ENCODE peak calls at places on chromosomes 13 and 19, in six cellular contexts. N is transverse colon, U is H1, G is stomach, Q is Peyer's patch, I is A549. M is an unnamed sample.

GRCh38 chr19:50739841-50740426 is 16.8 kb downstream of the CLEC11A start:
- DNase-seq in N (no peak), U (no peak), G (no peak), Q (no peak), I (no peak), M (no peak)

GRCh38 chr19:49929611-49930482 is 543 bp upstream of the NUP62 start:
- DNase-seq in N (peak; percentile 95), U (peak; percentile 97), G (peak; percentile 91), Q (peak; percentile 89), I (peak; percentile 98), M (peak; percentile 99)

GRCh38 chr19:56838680-56838929 is 1.9 kb downstream of the PEG3 start:
- DNase-seq in N (no peak), U (no peak), G (no peak), Q (no peak), I (no peak), M (no peak)

GRCh38 chr13:44312131-44312530 is 61.5 kb upstream of the SERP2 start:
- DNase-seq in N (no peak), U (no peak), G (no peak), Q (no peak), I (no peak), M (no peak)

GRCh38 chr13:101115762-101116161 is 300.5 kb downstream of the NALCN start:
- DNase-seq in N (no peak), U (no peak), G (no peak), Q (no peak), I (no peak), M (no peak)

GRCh38 chr19:1057185-1057857 is 9.6 kb upstream of the ARHGAP45 start:
- DNase-seq in N (no peak), U (no peak), G (no peak), Q (no peak), I (no peak), M (peak; percentile 29)

GRCh38 chr13:110942248-110942981 is 27.5 kb upstream of the ANKRD10 start:
- DNase-seq in N (no peak), U (no peak), G (no peak), Q (no peak), I (no peak), M (no peak)

GRCh38 chr19:29685326-29685725 is 20.1 kb downstream of the PLEKHF1 start:
- DNase-seq in N (no peak), U (no peak), G (no peak), Q (peak; percentile 8), I (no peak), M (no peak)

DNA sequence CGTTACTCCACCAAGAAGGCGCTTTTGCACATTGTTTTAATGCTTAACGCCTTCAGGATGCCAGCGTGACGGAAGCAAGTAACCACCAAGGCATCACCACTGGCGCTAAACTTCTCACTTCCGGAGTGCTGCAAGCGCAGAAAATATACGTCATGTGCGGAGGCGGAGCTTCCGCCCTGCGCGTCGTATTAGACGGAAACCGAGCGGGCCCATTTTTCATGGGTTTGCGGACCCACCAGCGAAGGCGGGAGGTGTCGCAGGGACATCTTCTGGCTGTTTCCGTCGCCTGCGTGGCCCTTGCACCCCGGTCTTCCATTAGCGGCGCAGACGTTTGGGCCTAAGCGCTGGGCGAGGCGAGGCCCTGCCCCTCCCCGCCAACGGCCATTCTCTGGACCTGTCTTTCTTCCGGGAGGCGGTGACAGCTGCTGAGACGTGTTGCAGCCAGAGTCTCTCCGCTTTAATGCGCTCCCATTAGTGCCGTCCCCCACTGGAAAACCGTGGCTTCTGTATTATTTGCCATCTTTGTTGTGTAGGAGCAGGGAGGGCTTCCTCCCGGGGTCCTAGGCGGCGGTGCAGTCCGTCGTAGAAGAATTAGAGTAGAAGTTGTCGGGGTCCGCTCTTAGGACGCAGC is at the start of gene ERCC5:
- DNase-seq in N (peak; percentile 96), U (peak; percentile 75), G (peak; percentile 96), Q (peak; percentile 98), I (peak; percentile 28), M (peak; percentile 94)
- TF ChIP-seq POLR2A in N (peak; percentile 92), U (peak; percentile 92), G (peak; percentile 60), Q (peak; percentile 80), I (peak; percentile 24), M (peak; percentile 91)

GRCh38 chr19:35042056-35042730 is 672 bp downstream of the HPN start:
- DNase-seq in N (no peak), U (no peak), G (peak; percentile 47), Q (no peak), I (no peak), M (no peak)

GRCh38 chr19:35039881-35040456 is 1.6 kb upstream of the HPN start:
- DNase-seq in N (no peak), U (no peak), G (no peak), Q (no peak), I (no peak), M (no peak)

GRCh38 chr19:35040474-35040825 is 1.1 kb upstream of the HPN start:
- DNase-seq in N (no peak), U (no peak), G (no peak), Q (no peak), I (no peak), M (no peak)

GRCh38 chr19:35041548-35042055 is at the start of gene HPN:
- DNase-seq in N (no peak), U (no peak), G (peak; percentile 84), Q (no peak), I (no peak), M (no peak)

DNA sequence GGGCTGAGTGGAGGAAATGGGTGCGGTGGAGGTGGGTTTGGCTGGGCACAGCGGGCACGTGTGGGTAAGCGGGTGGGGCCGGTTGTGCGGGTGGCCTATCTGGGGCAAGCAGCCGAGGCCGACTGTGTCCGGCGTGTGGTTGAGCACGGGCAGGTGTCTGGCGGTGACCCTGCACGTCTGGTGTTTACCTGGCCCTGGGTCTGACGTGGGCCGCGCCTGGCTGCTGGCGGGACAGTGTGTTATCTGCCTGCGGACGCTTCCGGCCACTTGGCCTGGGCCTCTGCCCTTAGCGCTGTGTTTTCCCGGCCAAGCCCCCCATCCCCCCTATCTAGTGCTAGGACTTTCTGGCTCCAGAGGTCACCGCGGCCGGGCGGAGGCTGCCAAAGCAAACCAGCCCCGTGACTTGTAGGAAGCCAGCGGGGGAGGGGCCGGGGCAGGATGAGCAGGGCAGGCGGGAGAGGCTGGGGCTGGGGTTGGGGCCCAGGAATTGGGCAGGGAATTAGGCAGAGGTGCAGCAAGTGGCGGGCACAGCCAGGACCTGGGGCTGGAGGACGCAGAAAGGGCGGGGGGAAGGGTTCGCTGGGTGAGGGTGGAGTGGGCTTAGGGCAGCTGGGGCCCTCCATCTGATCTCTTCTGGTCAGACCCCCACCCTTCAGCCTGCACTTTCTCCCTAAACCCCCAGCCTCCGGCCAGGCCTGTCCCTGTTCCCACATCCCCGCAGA is 534 bp upstream of the HPN start:
- DNase-seq in N (peak; percentile 77), U (no peak), G (peak; percentile 96), Q (peak; percentile 74), I (no peak), M (peak; percentile 62)
- TF ChIP-seq POLR2A in N (no peak), U (peak; percentile 78), G (no peak), Q (no peak), I (no peak), M (no peak)

DNA sequence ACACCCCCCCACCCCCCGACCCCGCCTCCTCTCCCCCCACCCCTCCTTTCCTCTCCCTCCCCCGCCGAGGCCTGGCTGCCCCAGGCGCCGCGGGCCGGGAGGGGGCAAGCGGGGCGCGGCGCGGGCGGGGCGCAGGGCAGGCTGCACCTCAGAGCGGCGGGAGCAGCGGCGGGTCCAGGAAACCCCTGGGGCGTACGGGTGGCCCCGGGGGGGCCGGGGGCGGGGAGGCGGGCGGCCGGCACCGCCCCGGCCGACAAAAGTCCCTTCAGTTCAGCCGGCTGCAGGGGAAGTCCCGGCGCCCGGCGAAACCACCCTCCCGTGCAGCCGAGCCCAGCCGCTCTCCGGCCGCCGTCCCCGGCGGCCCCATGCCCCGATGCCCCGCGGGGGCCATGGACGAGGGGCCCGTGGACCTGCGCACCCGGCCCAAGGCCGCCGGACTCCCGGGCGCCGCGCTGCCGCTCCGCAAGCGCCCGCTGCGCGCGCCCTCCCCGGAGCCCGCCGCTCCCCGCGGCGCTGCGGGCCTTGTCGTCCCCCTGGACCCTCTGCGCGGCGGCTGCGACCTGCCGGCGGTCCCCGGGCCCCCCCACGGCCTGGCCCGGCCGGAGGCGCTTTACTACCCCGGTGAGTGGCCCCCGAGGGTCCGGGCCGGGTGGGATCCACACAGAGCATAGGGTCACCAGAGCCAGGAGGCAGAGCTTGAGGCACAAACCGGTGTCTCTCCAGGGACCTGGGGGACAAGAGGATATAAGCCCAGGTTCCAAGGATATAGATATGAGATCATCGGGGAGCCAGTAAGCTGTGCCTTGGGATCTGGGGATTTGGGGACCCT is at the start of gene BCL3:
- DNase-seq in N (peak; percentile 90), U (no peak), G (peak; percentile 80), Q (peak; percentile 91), I (no peak), M (peak; percentile 40)
- TF ChIP-seq POLR2A in N (peak; percentile 20), U (no peak), G (no peak), Q (peak; percentile 52), I (peak; percentile 70), M (peak; percentile 72)

GRCh38 chr13:31905896-31906295 is 125.7 kb upstream of the FRY start:
- DNase-seq in N (no peak), U (no peak), G (no peak), Q (no peak), I (no peak), M (no peak)
- TF ChIP-seq POLR2A in N (no peak), U (no peak), G (no peak), Q (no peak), I (no peak), M (no peak)